ENCODE peak calls at places on chromosome 15, in four cellular contexts. D is HepG2, N is K562, C is GM12878. I is an unnamed sample.

GRCh38 chr15:26711445-26711844 is 61.4 kb downstream of the GABRB3 start:
- DNase-seq in D (no peak), N (no peak), C (no peak), I (no peak)

GRCh38 chr15:60835974-60836373 is 357.0 kb upstream of the ICE2 start:
- DNase-seq in D (no peak), N (no peak), C (no peak), I (no peak)

GRCh38 chr15:80560601-80561025 is 134.5 kb upstream of the ABHD17C start:
- DNase-seq in D (no peak), N (peak; percentile 12), C (no peak), I (no peak)

GRCh38 chr15:25689592-25689991 is 173.5 kb downstream of the ATP10A start:
- DNase-seq in D (no peak), N (no peak), C (no peak), I (peak; percentile 66)

GRCh38 chr15:52783191-52783829 is 6.8 kb downstream of the ONECUT1 start:
- DNase-seq in D (no peak), N (no peak), C (no peak), I (peak; percentile 77)

GRCh38 chr15:67195305-67195704 is 59.2 kb downstream of the AAGAB start:
- DNase-seq in D (no peak), N (no peak), C (no peak), I (no peak)

GRCh38 chr15:69854521-69855171 is 243.1 kb downstream of the TLE3 start:
- DNase-seq in D (no peak), N (no peak), C (no peak), I (no peak)

GRCh38 chr15:48084759-48085420 is 35.9 kb upstream of the SLC24A5 start:
- DNase-seq in D (peak; percentile 26), N (no peak), C (no peak), I (peak; percentile 14)

GRCh38 chr15:60949034-60949977 is 279.8 kb downstream of the RORA start:
- DNase-seq in D (no peak), N (no peak), C (no peak), I (no peak)

GRCh38 chr15:48394172-48394571 is 62.9 kb downstream of the DUT start:
- DNase-seq in D (no peak), N (no peak), C (no peak), I (no peak)

GRCh38 chr15:70032509-70032908 is 65.2 kb downstream of the TLE3 start:
- DNase-seq in D (no peak), N (no peak), C (no peak), I (no peak)

GRCh38 chr15:62188744-62189143 is 23.7 kb upstream of the C2CD4B start:
- DNase-seq in D (no peak), N (no peak), C (no peak), I (no peak)

GRCh38 chr15:84863480-84864428 is 20.7 kb upstream of the SLC28A1 start:
- DNase-seq in D (peak; percentile 14), N (no peak), C (no peak), I (no peak)
- TF ChIP-seq CTCF in D (peak; percentile 47), N (peak; percentile 2), C (no peak), I (no peak)

DNA sequence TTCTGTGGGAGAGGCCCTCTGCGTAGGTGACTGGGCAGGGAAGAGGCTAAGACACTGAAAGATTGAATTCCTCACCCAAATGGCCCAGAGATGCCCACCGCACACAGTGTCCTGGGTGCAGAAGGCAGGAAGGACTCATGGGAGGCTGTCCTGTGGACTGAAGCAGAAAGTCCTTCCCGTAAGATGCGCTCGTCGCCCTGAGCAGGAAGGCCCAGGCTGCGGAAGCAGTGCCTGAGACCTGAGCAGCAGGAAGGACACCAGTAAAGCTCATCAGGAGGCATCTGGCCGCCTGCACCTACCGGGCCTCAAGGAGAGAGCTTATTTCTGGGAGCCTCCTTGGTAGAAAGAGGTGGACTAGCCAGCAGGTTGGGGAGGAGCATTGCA is 3.3 kb downstream of the PAK6 start:
- DNase-seq in D (no peak), N (no peak), C (no peak), I (no peak)
- TF ChIP-seq NR2C2 in D (no peak), N (no peak), C (no peak), I (no peak)

DNA sequence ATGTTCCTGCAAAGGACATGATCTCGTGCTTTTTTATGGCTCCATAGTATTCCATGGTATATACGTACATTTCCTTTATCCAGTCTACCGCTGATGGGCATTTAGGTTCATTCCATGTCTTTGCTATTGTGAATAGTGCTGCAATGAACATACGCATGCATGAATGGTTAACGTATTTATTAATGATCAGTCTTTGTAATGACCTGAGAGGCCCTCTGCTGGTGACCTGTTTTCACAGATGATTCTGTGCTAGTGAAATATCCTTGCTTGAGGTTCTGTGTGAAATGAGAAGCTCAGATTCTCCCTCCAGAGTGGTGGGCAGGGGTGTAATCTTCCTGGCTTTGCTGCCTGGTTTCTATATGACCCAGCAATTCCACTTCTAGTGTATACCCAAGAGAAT is 160.2 kb upstream of the RASGRP1 start:
- DNase-seq in D (no peak), N (peak; percentile 10), C (no peak), I (no peak)
- TF ChIP-seq CTCF in D (no peak), N (no peak), C (no peak), I (no peak)

GRCh38 chr15:63984331-63984730 is 62.0 kb downstream of the DAPK2 start:
- DNase-seq in D (no peak), N (no peak), C (no peak), I (no peak)
- TF ChIP-seq NR2C2 in D (no peak), N (no peak), C (no peak), I (no peak)

I was measured in WTC11.